ENCODE peak calls at places on chromosomes 2 and 18, in ten cellular contexts. W is stimulated activated CD4-positive, alpha-beta T cell treated with anti-CD3 and anti-CD28 coated beads, Interleukin-15, amount 100 ng/mL, for 1 hour; I is stimulated activated CD8-positive, alpha-beta memory T cell treated with anti-CD3 and anti-CD28 coated beads, Interleukin-12 subunit alpha, Interleukin-12 subunit beta, amount 100 ng/mL, for 1 hour; J is lung; F is activated T-helper 1 cell treated with anti-CD3 and anti-CD28 coated beads, Interleukin-12 subunit alpha, Interleukin-12 subunit beta, Interleukin-2, Interleukin-4 antibody, amounts not matched to agents 30 ng/mL and 10 ng/mL and 1 ng/mL, durations not matched to agents 14 hours and 24 hours and 36 hours; K is activated T-cell treated with anti-CD3 and anti-CD28 coated beads for 24 hours; X is activated T-helper 9 cell treated with anti-CD3 and anti-CD28 coated beads, Interleukin-2, amount 50 U/mL, for 16 hours; U is Kasumi-1; P is ELR; V is iris pigment epithelial cell. Q is an unnamed sample.

GRCh38 chr2:47056875-47057731 is 98.0 kb downstream of the STPG4 start:
- DNase-seq in U (peak), V (no peak), W (no peak), J (no peak), I (no peak), F (no peak), X (no peak), K (no peak), P (no peak), Q (peak)

GRCh38 chr2:55231546-55232083 is 478 bp downstream of the CLHC1 start:
- DNase-seq in F (no peak), X (no peak), U (peak), I (no peak), J (no peak), K (no peak), V (peak), W (no peak), P (peak), Q (peak)

GRCh38 chr18:46700026-46700425 is 43.0 kb upstream of the LOXHD1 start:
- DNase-seq in P (no peak), W (no peak), V (no peak), F (no peak), K (no peak), J (no peak), U (no peak), I (no peak), X (no peak), Q (no peak)

GRCh38 chr2:54042341-54042740 is 71.5 kb upstream of the PSME4 start:
- DNase-seq in X (no peak), V (peak), J (no peak), W (no peak), I (no peak), U (no peak), P (no peak), K (no peak), F (no peak), Q (no peak)

GRCh38 chr2:235070063-235070706 is 118.4 kb downstream of the SH3BP4 start:
- DNase-seq in I (no peak), X (no peak), J (no peak), U (no peak), P (no peak), F (no peak), W (no peak), K (no peak), V (no peak), Q (no peak)

GRCh38 chr18:63741769-63742168 is 33.4 kb upstream of the SERPINB7 start:
- DNase-seq in J (no peak), U (no peak), I (no peak), P (peak), X (no peak), K (no peak), F (no peak), V (peak), W (no peak), Q (no peak)

GRCh38 chr2:126932966-126933555 is 34.4 kb downstream of the TEX51 start:
- DNase-seq in I (no peak), W (no peak), K (no peak), U (no peak), V (no peak), F (no peak), X (no peak), J (peak), P (no peak), Q (no peak)

GRCh38 chr2:28898048-28898447 is 3.6 kb downstream of the WDR43 start:
- DNase-seq in K (no peak), U (no peak), X (no peak), V (no peak), W (no peak), I (no peak), F (no peak), J (no peak), P (no peak), Q (no peak)

GRCh38 chr2:127656569-127657231 is 10.7 kb downstream of the GPR17 start:
- DNase-seq in U (no peak), J (no peak), V (no peak), W (no peak), X (no peak), P (no peak), F (no peak), K (no peak), I (no peak), Q (no peak)

GRCh38 chr18:63869374-63869773 is 18.1 kb upstream of the SERPINB2 start:
- DNase-seq in F (no peak), I (no peak), W (no peak), J (no peak), V (peak), K (no peak), U (no peak), X (no peak), P (peak), Q (peak)